ENCODE peak calls at places on chromosomes 4 and X, in seven cellular contexts. One of them, this sample, is unnamed.

GRCh38 chrX:72046447-72046846 is 85.3 kb downstream of the RTL5 start:
- DNase-seq in cardiac fibroblast: no peak
- DNase-seq in M059J: no peak
- DNase-seq in nucleus accumbens: no peak
- DNase-seq in chondrocyte: peak
- DNase-seq in NAMALWA: no peak
- DNase-seq in HFF-Myc: no peak
- DNase-seq in this sample: no peak

GRCh38 chr4:55781341-55781740 is 38.2 kb upstream of the EXOC1L start:
- DNase-seq in cardiac fibroblast: no peak
- DNase-seq in M059J: no peak
- DNase-seq in nucleus accumbens: no peak
- DNase-seq in chondrocyte: no peak
- DNase-seq in NAMALWA: no peak
- DNase-seq in HFF-Myc: no peak
- DNase-seq in this sample: no peak

GRCh38 chr4:55706526-55706925 is 70.4 kb upstream of the NMU start:
- DNase-seq in cardiac fibroblast: peak
- DNase-seq in M059J: no peak
- DNase-seq in nucleus accumbens: no peak
- DNase-seq in chondrocyte: no peak
- DNase-seq in NAMALWA: no peak
- DNase-seq in HFF-Myc: no peak
- DNase-seq in this sample: no peak

GRCh38 chrX:18758166-18758932 is 50.9 kb downstream of the PPEF1 start:
- DNase-seq in cardiac fibroblast: no peak
- DNase-seq in M059J: no peak
- DNase-seq in nucleus accumbens: no peak
- DNase-seq in chondrocyte: no peak
- DNase-seq in NAMALWA: no peak
- DNase-seq in HFF-Myc: no peak
- DNase-seq in this sample: no peak

GRCh38 chrX:25941559-25942250 is 196.4 kb upstream of the MAGEB18 start:
- DNase-seq in cardiac fibroblast: peak
- DNase-seq in M059J: no peak
- DNase-seq in nucleus accumbens: no peak
- DNase-seq in chondrocyte: no peak
- DNase-seq in NAMALWA: no peak
- DNase-seq in HFF-Myc: no peak
- DNase-seq in this sample: no peak

GRCh38 chr4:118557298-118557851 is 127.8 kb upstream of the METTL14 start:
- DNase-seq in cardiac fibroblast: peak
- DNase-seq in M059J: peak
- DNase-seq in nucleus accumbens: no peak
- DNase-seq in chondrocyte: no peak
- DNase-seq in NAMALWA: no peak
- DNase-seq in HFF-Myc: peak
- DNase-seq in this sample: peak

GRCh38 chr4:20254517-20255250 is 3.0 kb downstream of the SLIT2 start:
- DNase-seq in cardiac fibroblast: peak
- DNase-seq in M059J: peak
- DNase-seq in nucleus accumbens: no peak
- DNase-seq in chondrocyte: peak
- DNase-seq in NAMALWA: no peak
- DNase-seq in HFF-Myc: no peak
- DNase-seq in this sample: no peak

GRCh38 chrX:133776072-133776471 is 209.3 kb downstream of the GPC3 start:
- DNase-seq in cardiac fibroblast: no peak
- DNase-seq in M059J: no peak
- DNase-seq in nucleus accumbens: no peak
- DNase-seq in chondrocyte: no peak
- DNase-seq in NAMALWA: peak
- DNase-seq in HFF-Myc: no peak
- DNase-seq in this sample: no peak